ENCODE peak calls at places on chromosomes 5 and 9, in seven cellular contexts. One of them, this sample, is unnamed.

GRCh38 chr5:27706832-27707231 is 668.4 kb upstream of the CDH9 start:
- DNase-seq in amygdala: no peak
- DNase-seq in stimulated activated naive CD4-positive, alpha-beta T cell: no peak
- DNase-seq in stimulated activated naive CD8-positive, alpha-beta T cell treated with anti-CD3 and anti-CD28 coated beads, Interleukin-15, amount 100 ng/mL, for 72 hours: no peak
- DNase-seq in endothelial cell: no peak
- DNase-seq in right cardiac atrium: no peak
- DNase-seq in ACHN: peak
- DNase-seq in this sample: no peak

GRCh38 chr9:109780453-109781033 is 545 bp downstream of the PALM2AKAP2 start:
- DNase-seq in amygdala: no peak
- DNase-seq in stimulated activated naive CD4-positive, alpha-beta T cell: no peak
- DNase-seq in stimulated activated naive CD8-positive, alpha-beta T cell treated with anti-CD3 and anti-CD28 coated beads, Interleukin-15, amount 100 ng/mL, for 72 hours: no peak
- DNase-seq in endothelial cell: no peak
- DNase-seq in right cardiac atrium: peak
- DNase-seq in ACHN: no peak
- DNase-seq in this sample: no peak

GRCh38 chr5:14269395-14269794 is 126.3 kb downstream of the TRIO start:
- DNase-seq in amygdala: no peak
- DNase-seq in stimulated activated naive CD4-positive, alpha-beta T cell: no peak
- DNase-seq in stimulated activated naive CD8-positive, alpha-beta T cell treated with anti-CD3 and anti-CD28 coated beads, Interleukin-15, amount 100 ng/mL, for 72 hours: no peak
- DNase-seq in endothelial cell: no peak
- DNase-seq in right cardiac atrium: no peak
- DNase-seq in ACHN: no peak
- DNase-seq in this sample: no peak

GRCh38 chr9:90964101-90965020 is 162.7 kb downstream of the SYK start:
- DNase-seq in amygdala: no peak
- DNase-seq in stimulated activated naive CD4-positive, alpha-beta T cell: no peak
- DNase-seq in stimulated activated naive CD8-positive, alpha-beta T cell treated with anti-CD3 and anti-CD28 coated beads, Interleukin-15, amount 100 ng/mL, for 72 hours: peak
- DNase-seq in endothelial cell: no peak
- DNase-seq in right cardiac atrium: no peak
- DNase-seq in ACHN: no peak
- DNase-seq in this sample: no peak

GRCh38 chr9:93231716-93232115 is 47.8 kb downstream of the WNK2 start:
- DNase-seq in amygdala: no peak
- DNase-seq in stimulated activated naive CD4-positive, alpha-beta T cell: no peak
- DNase-seq in stimulated activated naive CD8-positive, alpha-beta T cell treated with anti-CD3 and anti-CD28 coated beads, Interleukin-15, amount 100 ng/mL, for 72 hours: no peak
- DNase-seq in endothelial cell: no peak
- DNase-seq in right cardiac atrium: no peak
- DNase-seq in ACHN: no peak
- DNase-seq in this sample: no peak

GRCh38 chr9:132128191-132128590 is 33.7 kb upstream of the NTNG2 start:
- DNase-seq in amygdala: no peak
- DNase-seq in stimulated activated naive CD4-positive, alpha-beta T cell: no peak
- DNase-seq in stimulated activated naive CD8-positive, alpha-beta T cell treated with anti-CD3 and anti-CD28 coated beads, Interleukin-15, amount 100 ng/mL, for 72 hours: no peak
- DNase-seq in endothelial cell: no peak
- DNase-seq in right cardiac atrium: no peak
- DNase-seq in ACHN: no peak
- DNase-seq in this sample: no peak

GRCh38 chr9:120905794-120906248 is 20.8 kb downstream of the TRAF1 start:
- DNase-seq in amygdala: no peak
- DNase-seq in stimulated activated naive CD4-positive, alpha-beta T cell: no peak
- DNase-seq in stimulated activated naive CD8-positive, alpha-beta T cell treated with anti-CD3 and anti-CD28 coated beads, Interleukin-15, amount 100 ng/mL, for 72 hours: peak
- DNase-seq in endothelial cell: no peak
- DNase-seq in right cardiac atrium: peak
- DNase-seq in ACHN: no peak
- DNase-seq in this sample: no peak

GRCh38 chr5:54083851-54084250 is 226.5 kb downstream of the ARL15 start:
- DNase-seq in amygdala: no peak
- DNase-seq in stimulated activated naive CD4-positive, alpha-beta T cell: no peak
- DNase-seq in stimulated activated naive CD8-positive, alpha-beta T cell treated with anti-CD3 and anti-CD28 coated beads, Interleukin-15, amount 100 ng/mL, for 72 hours: no peak
- DNase-seq in endothelial cell: no peak
- DNase-seq in right cardiac atrium: no peak
- DNase-seq in ACHN: no peak
- DNase-seq in this sample: no peak

GRCh38 chr5:76787237-76787636 is 31.6 kb upstream of the F2RL1 start:
- DNase-seq in amygdala: no peak
- DNase-seq in stimulated activated naive CD4-positive, alpha-beta T cell: no peak
- DNase-seq in stimulated activated naive CD8-positive, alpha-beta T cell treated with anti-CD3 and anti-CD28 coated beads, Interleukin-15, amount 100 ng/mL, for 72 hours: no peak
- DNase-seq in endothelial cell: no peak
- DNase-seq in right cardiac atrium: peak
- DNase-seq in ACHN: no peak
- DNase-seq in this sample: peak

GRCh38 chr5:100456615-100457014 is 78.6 kb upstream of the FAM174A start:
- DNase-seq in amygdala: no peak
- DNase-seq in stimulated activated naive CD4-positive, alpha-beta T cell: no peak
- DNase-seq in stimulated activated naive CD8-positive, alpha-beta T cell treated with anti-CD3 and anti-CD28 coated beads, Interleukin-15, amount 100 ng/mL, for 72 hours: no peak
- DNase-seq in endothelial cell: no peak
- DNase-seq in right cardiac atrium: no peak
- DNase-seq in ACHN: no peak
- DNase-seq in this sample: no peak